ENCODE peak calls at places on chromosomes 12 and 14, in nine cellular contexts. P is lower leg skin, X is endothelial cell of umbilical vein, S is stomach, D is progenitor cell of endocrine pancreas, Y is bronchial epithelial cell, O is cardiac muscle cell, E is H9, F is AG10803. V is an unnamed sample.

GRCh38 chr14:104086661-104087461 is 1.4 kb downstream of the ASPG start:
- DNase-seq in P (no peak), X (no peak), S (peak), D (no peak), Y (no peak), O (no peak), E (peak), F (no peak), V (peak)

GRCh38 chr12:27177716-27178115 is 66.4 kb upstream of the STK38L start:
- DNase-seq in P (no peak), X (peak), S (no peak), D (no peak), Y (peak), O (peak), E (no peak), F (peak), V (no peak)

GRCh38 chr12:54036620-54037359 is 3.9 kb downstream of the HOXC5 start:
- DNase-seq in P (no peak), X (no peak), S (no peak), D (no peak), Y (peak), O (no peak), E (no peak), F (peak), V (no peak)

GRCh38 chr14:79581912-79582576 is 629.3 kb downstream of the DIO2 start:
- DNase-seq in P (no peak), X (no peak), S (no peak), D (no peak), Y (peak), O (no peak), E (no peak), F (peak), V (no peak)

GRCh38 chr14:84894254-84894653 is 635.7 kb upstream of the FLRT2 start:
- DNase-seq in P (no peak), X (no peak), S (no peak), D (no peak), Y (no peak), O (no peak), E (no peak), F (no peak), V (no peak)

GRCh38 chr12:56633465-56634241 is 3.5 kb upstream of the BAZ2A start:
- DNase-seq in P (peak), X (no peak), S (no peak), D (no peak), Y (peak), O (no peak), E (no peak), F (no peak), V (no peak)

GRCh38 chr12:59066445-59066844 is 146.1 kb upstream of the LRIG3 start:
- DNase-seq in P (no peak), X (no peak), S (no peak), D (no peak), Y (peak), O (no peak), E (no peak), F (no peak), V (no peak)

GRCh38 chr12:106645074-106645421 is 62.2 kb downstream of the RFX4 start:
- DNase-seq in P (peak), X (no peak), S (peak), D (no peak), Y (peak), O (peak), E (no peak), F (no peak), V (no peak)

GRCh38 chr14:95496690-95497241 is 19.7 kb downstream of the SYNE3 start:
- DNase-seq in P (no peak), X (peak), S (no peak), D (no peak), Y (no peak), O (peak), E (no peak), F (peak), V (no peak)

GRCh38 chr12:108360487-108360886 is 21.4 kb upstream of the CMKLR1 start:
- DNase-seq in P (no peak), X (peak), S (no peak), D (no peak), Y (peak), O (no peak), E (no peak), F (peak), V (no peak)

GRCh38 chr12:102567031-102567985 is 86.9 kb upstream of the IGF1 start:
- DNase-seq in P (no peak), X (no peak), S (no peak), D (no peak), Y (peak), O (peak), E (no peak), F (peak), V (no peak)

GRCh38 chr14:59305231-59305630 is 116.8 kb downstream of the DAAM1 start:
- DNase-seq in P (no peak), X (no peak), S (no peak), D (no peak), Y (no peak), O (no peak), E (no peak), F (peak), V (no peak)

GRCh38 chr12:105368047-105368646 is 37.7 kb downstream of the C12orf75 start:
- DNase-seq in P (no peak), X (no peak), S (no peak), D (no peak), Y (no peak), O (no peak), E (peak), F (no peak), V (no peak)

GRCh38 chr12:131138638-131139362 is 185.1 kb downstream of the ADGRD1 start:
- DNase-seq in P (peak), X (no peak), S (no peak), D (no peak), Y (no peak), O (no peak), E (peak), F (no peak), V (no peak)

GRCh38 chr12:88029093-88029665 is at the start of gene C12orf50:
- DNase-seq in P (no peak), X (no peak), S (no peak), D (no peak), Y (peak), O (no peak), E (no peak), F (no peak), V (no peak)

GRCh38 chr12:89370411-89370810 is 18.1 kb upstream of the DUSP6 start:
- DNase-seq in P (no peak), X (no peak), S (no peak), D (no peak), Y (no peak), O (no peak), E (no peak), F (no peak), V (no peak)

GRCh38 chr12:1864456-1864855 is 44.1 kb downstream of the LRTM2 start:
- DNase-seq in P (peak), X (no peak), S (peak), D (no peak), Y (no peak), O (no peak), E (peak), F (no peak), V (no peak)

GRCh38 chr12:30926243-30927209 is at the start of gene TSPAN11:
- DNase-seq in P (peak), X (peak), S (no peak), D (peak), Y (no peak), O (peak), E (peak), F (peak), V (no peak)

GRCh38 chr14:21072102-21072501 is 2.0 kb downstream of the ARHGEF40 start:
- DNase-seq in P (peak), X (no peak), S (no peak), D (no peak), Y (peak), O (peak), E (no peak), F (peak), V (no peak)

GRCh38 chr14:33647385-33647786 is 303.5 kb downstream of the EGLN3 start:
- DNase-seq in P (no peak), X (peak), S (no peak), D (no peak), Y (peak), O (peak), E (no peak), F (peak), V (no peak)

GRCh38 chr12:18798445-18799139 is 60.7 kb downstream of the CAPZA3 start:
- DNase-seq in P (no peak), X (peak), S (no peak), D (no peak), Y (no peak), O (peak), E (no peak), F (no peak), V (no peak)

GRCh38 chr12:64681200-64682052 is 71.1 kb downstream of the RASSF3 start:
- DNase-seq in P (peak), X (peak), S (no peak), D (no peak), Y (no peak), O (no peak), E (no peak), F (no peak), V (no peak)

GRCh38 chr12:63849641-63850040 is 5.1 kb downstream of the SRGAP1 start:
- DNase-seq in P (no peak), X (no peak), S (no peak), D (no peak), Y (no peak), O (no peak), E (no peak), F (no peak), V (no peak)

GRCh38 chr14:64891839-64892375 is 12.2 kb upstream of the SPTB start:
- DNase-seq in P (no peak), X (peak), S (no peak), D (no peak), Y (peak), O (peak), E (no peak), F (peak), V (no peak)

GRCh38 chr12:55549302-55549701 is at the start of gene OR6C4:
- DNase-seq in P (no peak), X (no peak), S (no peak), D (no peak), Y (no peak), O (no peak), E (no peak), F (no peak), V (no peak)

GRCh38 chr14:49999216-49999761 is 106.4 kb downstream of the ARF6 start:
- DNase-seq in P (peak), X (peak), S (peak), D (no peak), Y (peak), O (peak), E (peak), F (peak), V (peak)

GRCh38 chr12:54890339-54890738 is 36.0 kb downstream of the MUCL1 start:
- DNase-seq in P (no peak), X (no peak), S (no peak), D (no peak), Y (peak), O (no peak), E (no peak), F (no peak), V (no peak)

GRCh38 chr12:6921996-6922935 is 5.5 kb upstream of the ATN1 start:
- DNase-seq in P (no peak), X (no peak), S (no peak), D (no peak), Y (no peak), O (no peak), E (no peak), F (no peak), V (no peak)

GRCh38 chr14:56299306-56299984 is 181.2 kb downstream of the PELI2 start:
- DNase-seq in P (no peak), X (no peak), S (no peak), D (no peak), Y (no peak), O (no peak), E (no peak), F (no peak), V (no peak)

GRCh38 chr12:71810905-71811304 is 28.7 kb upstream of the TBC1D15 start:
- DNase-seq in P (no peak), X (no peak), S (no peak), D (no peak), Y (peak), O (no peak), E (no peak), F (no peak), V (no peak)

GRCh38 chr12:128820723-128821432 is 2.9 kb downstream of the SLC15A4 start:
- DNase-seq in P (no peak), X (no peak), S (peak), D (no peak), Y (no peak), O (no peak), E (no peak), F (no peak), V (peak)

GRCh38 chr12:101745481-101745880 is 6.2 kb upstream of the SYCP3 start:
- DNase-seq in P (no peak), X (no peak), S (no peak), D (no peak), Y (peak), O (no peak), E (no peak), F (no peak), V (no peak)

GRCh38 chr14:106690333-106690891 is 1164.0 kb downstream of the TMEM121 start:
- DNase-seq in P (no peak), X (no peak), S (no peak), D (no peak), Y (no peak), O (no peak), E (no peak), F (no peak), V (no peak)

GRCh38 chr14:106691601-106692291 is 1165.4 kb downstream of the TMEM121 start:
- DNase-seq in P (no peak), X (no peak), S (peak), D (no peak), Y (no peak), O (no peak), E (no peak), F (no peak), V (peak)

DNA sequence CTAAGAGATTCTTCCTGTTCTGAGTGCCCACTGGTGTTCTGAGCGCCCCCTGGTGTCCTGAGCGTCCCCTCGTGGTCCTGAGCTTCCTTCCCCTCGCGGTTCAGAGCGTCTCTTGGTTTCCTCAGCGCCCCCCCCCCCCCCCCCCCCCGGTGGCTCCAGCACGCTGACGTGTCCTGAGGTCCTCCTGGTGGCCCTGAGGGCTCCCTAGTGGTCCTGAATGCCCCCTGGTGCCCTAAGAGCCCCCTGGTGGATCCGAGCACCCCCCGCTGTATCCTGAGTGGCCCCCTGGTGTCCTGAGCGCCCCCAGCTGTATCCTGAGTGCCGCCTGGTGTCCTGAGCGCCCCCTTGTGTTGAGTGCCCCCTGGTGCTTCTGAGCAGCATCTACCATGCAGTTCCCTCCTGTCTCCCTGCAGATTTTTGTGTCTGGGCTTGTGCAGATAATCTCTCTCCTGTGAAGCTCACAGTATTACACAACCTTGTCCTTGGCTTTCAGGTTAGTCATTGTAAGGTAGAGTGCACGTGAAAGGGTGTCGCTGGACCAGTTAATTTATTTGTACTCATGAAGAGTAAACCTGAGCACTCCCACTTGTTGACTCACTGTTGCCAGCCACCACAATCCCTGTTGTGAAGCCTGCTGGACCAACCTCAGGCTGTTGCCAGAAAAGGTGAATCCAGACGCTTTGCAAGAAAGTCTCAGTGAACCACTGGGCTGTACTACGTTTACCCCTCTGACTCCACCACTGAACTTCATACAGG is 1168.4 kb downstream of the TMEM121 start:
- DNase-seq in P (no peak), X (no peak), S (no peak), D (no peak), Y (peak), O (no peak), E (no peak), F (no peak), V (peak)
- TF ChIP-seq CTCF in P (no peak), X (no peak), S (no peak), D (no peak), Y (no peak), O (no peak), E (no peak), F (no peak), V (no peak)

DNA sequence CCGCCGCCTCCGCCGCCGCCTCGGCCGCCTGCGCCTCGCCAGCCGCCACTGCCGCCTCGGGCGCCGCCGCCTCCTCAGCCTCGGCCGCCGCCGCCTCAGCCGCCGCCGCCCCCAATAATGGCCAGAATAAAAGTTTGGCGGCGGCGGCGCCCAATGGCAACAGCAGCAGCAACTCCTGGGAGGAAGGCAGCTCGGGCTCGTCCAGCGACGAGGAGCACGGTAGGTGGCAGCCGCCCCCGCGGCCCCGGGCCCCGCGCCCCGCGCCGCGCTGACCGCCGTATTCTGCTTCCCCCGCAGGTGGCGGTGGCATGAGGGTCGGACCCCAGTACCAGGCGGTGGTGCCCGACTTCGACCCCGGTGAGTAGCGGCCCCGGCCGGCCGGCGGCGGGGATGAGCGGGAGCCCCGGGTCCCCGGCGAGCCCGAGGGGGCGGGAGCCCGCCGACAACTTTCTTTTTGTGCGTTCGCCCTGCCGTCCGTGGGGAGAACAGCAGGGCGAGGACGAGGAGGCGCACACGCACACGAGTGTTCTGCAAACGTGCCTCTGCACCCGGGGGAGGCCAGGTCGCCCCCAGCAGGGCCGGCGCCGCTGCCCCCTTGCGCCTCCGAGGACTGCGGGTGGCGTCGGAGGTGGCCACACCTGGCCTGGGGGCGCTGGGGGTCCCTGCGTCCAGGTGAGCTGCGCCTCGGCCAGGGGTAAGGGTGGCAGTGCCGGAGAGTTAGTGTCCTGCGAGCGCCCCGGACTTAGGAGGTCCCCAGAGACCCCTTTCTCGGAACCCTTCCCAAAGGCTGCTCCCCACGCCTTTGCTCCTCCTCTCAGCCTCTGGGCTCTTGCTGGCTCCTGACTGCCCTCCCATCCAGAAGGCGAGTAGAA is 756 bp downstream of the RCOR1 start:
- DNase-seq in P (peak), X (peak), S (peak), D (peak), Y (no peak), O (peak), E (no peak), F (no peak), V (peak)
- TF ChIP-seq CTCF in P (no peak), X (peak), S (peak), D (peak), Y (peak), O (peak), E (peak), F (no peak), V (no peak)

GRCh38 chr14:68677476-68677875 is 115.4 kb downstream of the ZFP36L1 start:
- DNase-seq in P (no peak), X (no peak), S (no peak), D (no peak), Y (peak), O (no peak), E (no peak), F (no peak), V (no peak)

GRCh38 chr14:68675233-68675577 is 117.7 kb downstream of the ZFP36L1 start:
- DNase-seq in P (no peak), X (peak), S (no peak), D (no peak), Y (peak), O (no peak), E (no peak), F (peak), V (no peak)

GRCh38 chr14:68674538-68675232 is 118.2 kb downstream of the ZFP36L1 start:
- DNase-seq in P (no peak), X (no peak), S (no peak), D (no peak), Y (no peak), O (no peak), E (no peak), F (no peak), V (no peak)

GRCh38 chr14:68677901-68678300 is 115.0 kb downstream of the ZFP36L1 start:
- DNase-seq in P (no peak), X (no peak), S (no peak), D (no peak), Y (no peak), O (no peak), E (no peak), F (no peak), V (no peak)

GRCh38 chr14:68676511-68676943 is 116.3 kb downstream of the ZFP36L1 start:
- DNase-seq in P (no peak), X (no peak), S (peak), D (no peak), Y (peak), O (no peak), E (no peak), F (no peak), V (no peak)
- TF ChIP-seq CTCF in P (no peak), X (no peak), S (no peak), D (no peak), Y (peak), O (no peak), E (no peak), F (no peak), V (no peak)

GRCh38 chr14:70708717-70709570 is 67.2 kb downstream of the TTC9 start:
- DNase-seq in P (no peak), X (no peak), S (no peak), D (no peak), Y (no peak), O (no peak), E (peak), F (no peak), V (no peak)

GRCh38 chr14:70704960-70705359 is 63.2 kb downstream of the TTC9 start:
- DNase-seq in P (no peak), X (no peak), S (no peak), D (no peak), Y (no peak), O (no peak), E (no peak), F (no peak), V (no peak)

GRCh38 chr14:70706177-70706576 is 64.5 kb downstream of the TTC9 start:
- DNase-seq in P (no peak), X (no peak), S (no peak), D (no peak), Y (no peak), O (no peak), E (no peak), F (peak), V (no peak)

GRCh38 chr14:70709726-70710382 is 68.1 kb downstream of the TTC9 start:
- DNase-seq in P (no peak), X (no peak), S (no peak), D (no peak), Y (peak), O (no peak), E (peak), F (no peak), V (no peak)

DNA sequence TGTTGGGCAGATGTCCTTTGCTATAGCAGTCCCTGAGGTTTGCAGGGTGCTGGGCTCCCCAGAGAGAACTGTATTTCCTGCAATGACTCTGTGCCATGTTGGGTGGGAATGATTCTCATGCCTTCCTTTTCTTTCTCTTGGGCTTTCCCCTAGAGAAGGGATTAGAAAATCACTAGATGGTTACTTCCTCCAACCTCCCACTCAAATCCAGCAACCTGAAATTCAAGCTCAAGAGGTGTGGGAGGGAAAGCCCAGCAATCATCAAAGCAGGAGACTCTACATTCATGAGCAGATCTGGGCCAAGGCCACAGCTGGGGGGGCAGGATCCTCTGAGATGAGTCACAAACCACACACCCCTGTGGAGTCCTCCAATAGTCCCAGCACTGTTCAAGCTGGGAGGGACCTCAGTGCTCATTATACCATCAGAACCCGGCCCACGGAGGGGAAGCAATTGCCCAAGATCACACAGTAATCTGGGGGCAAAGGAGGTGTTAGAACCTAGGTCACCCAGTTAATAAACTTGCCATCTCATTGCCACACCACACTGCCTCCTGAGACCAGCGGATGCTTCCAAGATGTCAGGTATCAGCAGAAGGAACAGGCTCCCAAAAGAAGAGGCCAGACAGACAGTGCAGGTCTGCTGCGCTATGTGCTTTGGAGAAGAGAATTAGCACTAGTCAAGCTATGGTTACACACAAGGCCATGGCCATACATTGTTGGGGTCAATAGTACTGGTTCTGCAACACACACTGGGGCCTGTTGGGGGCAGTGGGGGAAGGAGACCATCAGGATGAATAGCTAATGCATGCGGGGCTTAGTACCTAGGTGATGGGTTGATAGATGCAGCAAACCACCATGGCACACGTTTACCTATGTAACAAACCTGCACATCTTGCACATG is 65.7 kb downstream of the TTC9 start:
- DNase-seq in P (no peak), X (no peak), S (no peak), D (no peak), Y (peak), O (peak), E (peak), F (peak), V (no peak)
- TF ChIP-seq CTCF in P (no peak), X (no peak), S (no peak), D (no peak), Y (no peak), O (no peak), E (peak), F (no peak), V (no peak)

V was measured in activated B cell treated with CpG ODN at 0.5 μM for 24 hours.